ENCODE peak calls at places on chromosomes 5 and 9, in ten cellular contexts. One of them, this sample, is unnamed.

GRCh38 chr5:12413585-12413984 is 509.3 kb upstream of the CTNND2 start:
- DNase-seq in neuronal stem cell: no peak
- DNase-seq in fibroblast of lung: no peak
- DNase-seq in PC-3: no peak
- DNase-seq in mesenchymal stem cell: no peak
- DNase-seq in endothelial cell of umbilical vein: no peak
- DNase-seq in DND-41: no peak
- DNase-seq in HCT116: no peak
- DNase-seq in PC-9: no peak
- DNase-seq in IMR-90: no peak
- DNase-seq in this sample: no peak

GRCh38 chr9:127519301-127520166 is 68.2 kb downstream of the LRSAM1 start:
- DNase-seq in IMR-90: peak
- DNase-seq in mesenchymal stem cell: peak
- DNase-seq in fibroblast of lung: peak
- DNase-seq in PC-9: peak
- DNase-seq in HCT116: no peak
- DNase-seq in PC-3: peak
- DNase-seq in neuronal stem cell: no peak
- DNase-seq in DND-41: no peak
- DNase-seq in endothelial cell of umbilical vein: peak
- DNase-seq in this sample: peak

GRCh38 chr5:133698646-133699526 is 86.5 kb upstream of the FSTL4 start:
- DNase-seq in PC-3: no peak
- DNase-seq in fibroblast of lung: no peak
- DNase-seq in HCT116: no peak
- DNase-seq in endothelial cell of umbilical vein: no peak
- DNase-seq in PC-9: no peak
- DNase-seq in mesenchymal stem cell: no peak
- DNase-seq in DND-41: no peak
- DNase-seq in IMR-90: no peak
- DNase-seq in neuronal stem cell: no peak
- DNase-seq in this sample: no peak

GRCh38 chr5:107980923-107981748 is 310.4 kb upstream of the EFNA5 start:
- DNase-seq in PC-3: no peak
- DNase-seq in PC-9: no peak
- DNase-seq in neuronal stem cell: no peak
- DNase-seq in IMR-90: peak
- DNase-seq in mesenchymal stem cell: peak
- DNase-seq in DND-41: no peak
- DNase-seq in endothelial cell of umbilical vein: no peak
- DNase-seq in fibroblast of lung: peak
- DNase-seq in HCT116: no peak
- DNase-seq in this sample: no peak

GRCh38 chr9:115291841-115292240 is 173.9 kb upstream of the TNC start:
- DNase-seq in fibroblast of lung: peak
- DNase-seq in PC-3: peak
- DNase-seq in mesenchymal stem cell: peak
- DNase-seq in PC-9: peak
- DNase-seq in HCT116: no peak
- DNase-seq in endothelial cell of umbilical vein: no peak
- DNase-seq in IMR-90: peak
- DNase-seq in neuronal stem cell: no peak
- DNase-seq in DND-41: no peak
- DNase-seq in this sample: peak

GRCh38 chr9:70263421-70263820 is 4.6 kb downstream of the SMC5 start:
- DNase-seq in mesenchymal stem cell: peak
- DNase-seq in fibroblast of lung: peak
- DNase-seq in DND-41: no peak
- DNase-seq in HCT116: no peak
- DNase-seq in neuronal stem cell: no peak
- DNase-seq in PC-9: no peak
- DNase-seq in endothelial cell of umbilical vein: no peak
- DNase-seq in PC-3: peak
- DNase-seq in IMR-90: peak
- DNase-seq in this sample: peak

GRCh38 chr9:92564479-92564878 is 28.7 kb upstream of the ECM2 start:
- DNase-seq in neuronal stem cell: no peak
- DNase-seq in HCT116: no peak
- DNase-seq in DND-41: no peak
- DNase-seq in endothelial cell of umbilical vein: peak
- DNase-seq in fibroblast of lung: peak
- DNase-seq in mesenchymal stem cell: peak
- DNase-seq in IMR-90: peak
- DNase-seq in PC-3: peak
- DNase-seq in PC-9: no peak
- DNase-seq in this sample: no peak

GRCh38 chr9:133580416-133580738 is 28.8 kb downstream of the FAM163B start:
- DNase-seq in DND-41: no peak
- DNase-seq in IMR-90: no peak
- DNase-seq in PC-3: no peak
- DNase-seq in PC-9: no peak
- DNase-seq in endothelial cell of umbilical vein: no peak
- DNase-seq in fibroblast of lung: no peak
- DNase-seq in mesenchymal stem cell: no peak
- DNase-seq in HCT116: no peak
- DNase-seq in neuronal stem cell: no peak
- DNase-seq in this sample: no peak

GRCh38 chr9:112112519-112112918 is 62.6 kb downstream of the SUSD1 start:
- DNase-seq in DND-41: no peak
- DNase-seq in PC-3: peak
- DNase-seq in IMR-90: peak
- DNase-seq in PC-9: peak
- DNase-seq in mesenchymal stem cell: peak
- DNase-seq in endothelial cell of umbilical vein: peak
- DNase-seq in HCT116: peak
- DNase-seq in neuronal stem cell: no peak
- DNase-seq in fibroblast of lung: peak
- DNase-seq in this sample: peak

GRCh38 chr5:17732351-17732923 is 98.2 kb downstream of the TAF11L14 start:
- DNase-seq in PC-9: no peak
- DNase-seq in HCT116: no peak
- DNase-seq in PC-3: no peak
- DNase-seq in mesenchymal stem cell: no peak
- DNase-seq in DND-41: no peak
- DNase-seq in endothelial cell of umbilical vein: no peak
- DNase-seq in neuronal stem cell: no peak
- DNase-seq in IMR-90: no peak
- DNase-seq in fibroblast of lung: no peak
- DNase-seq in this sample: peak

GRCh38 chr9:109273869-109274268 is 47.0 kb downstream of the EPB41L4B start:
- DNase-seq in PC-9: no peak
- DNase-seq in mesenchymal stem cell: no peak
- DNase-seq in fibroblast of lung: no peak
- DNase-seq in neuronal stem cell: no peak
- DNase-seq in HCT116: no peak
- DNase-seq in IMR-90: no peak
- DNase-seq in DND-41: no peak
- DNase-seq in endothelial cell of umbilical vein: no peak
- DNase-seq in PC-3: no peak
- DNase-seq in this sample: no peak

GRCh38 chr5:131595088-131596033 is 39.7 kb downstream of the RAPGEF6 start:
- DNase-seq in IMR-90: no peak
- DNase-seq in endothelial cell of umbilical vein: no peak
- DNase-seq in fibroblast of lung: no peak
- DNase-seq in DND-41: peak
- DNase-seq in HCT116: no peak
- DNase-seq in PC-3: no peak
- DNase-seq in PC-9: no peak
- DNase-seq in mesenchymal stem cell: peak
- DNase-seq in neuronal stem cell: no peak
- DNase-seq in this sample: no peak

GRCh38 chr5:60794691-60795090 is 49.4 kb downstream of the ELOVL7 start:
- DNase-seq in IMR-90: no peak
- DNase-seq in HCT116: no peak
- DNase-seq in DND-41: no peak
- DNase-seq in endothelial cell of umbilical vein: no peak
- DNase-seq in fibroblast of lung: no peak
- DNase-seq in neuronal stem cell: no peak
- DNase-seq in PC-9: no peak
- DNase-seq in PC-3: no peak
- DNase-seq in mesenchymal stem cell: no peak
- DNase-seq in this sample: no peak

GRCh38 chr5:33299621-33300208 is 141.1 kb upstream of the TARS1 start:
- DNase-seq in endothelial cell of umbilical vein: peak
- DNase-seq in DND-41: no peak
- DNase-seq in PC-3: peak
- DNase-seq in mesenchymal stem cell: peak
- DNase-seq in neuronal stem cell: no peak
- DNase-seq in PC-9: peak
- DNase-seq in fibroblast of lung: peak
- DNase-seq in IMR-90: peak
- DNase-seq in HCT116: peak
- DNase-seq in this sample: peak

GRCh38 chr9:33430942-33431341 is 16.5 kb downstream of the AQP3 start:
- DNase-seq in mesenchymal stem cell: no peak
- DNase-seq in HCT116: no peak
- DNase-seq in fibroblast of lung: peak
- DNase-seq in PC-3: no peak
- DNase-seq in endothelial cell of umbilical vein: no peak
- DNase-seq in IMR-90: no peak
- DNase-seq in neuronal stem cell: no peak
- DNase-seq in DND-41: no peak
- DNase-seq in PC-9: peak
- DNase-seq in this sample: peak

GRCh38 chr5:156170351-156170961 is 156.5 kb upstream of the SGCD start:
- DNase-seq in HCT116: no peak
- DNase-seq in mesenchymal stem cell: no peak
- DNase-seq in IMR-90: no peak
- DNase-seq in neuronal stem cell: no peak
- DNase-seq in DND-41: no peak
- DNase-seq in PC-3: no peak
- DNase-seq in PC-9: no peak
- DNase-seq in fibroblast of lung: no peak
- DNase-seq in endothelial cell of umbilical vein: no peak
- DNase-seq in this sample: no peak
- H3K4me3 ChIP-seq in HCT116: no peak
- H3K4me3 ChIP-seq in mesenchymal stem cell: no peak
- H3K4me3 ChIP-seq in IMR-90: no peak
- H3K4me3 ChIP-seq in neuronal stem cell: no peak
- H3K4me3 ChIP-seq in DND-41: no peak
- H3K4me3 ChIP-seq in PC-3: no peak
- H3K4me3 ChIP-seq in PC-9: no peak
- H3K4me3 ChIP-seq in fibroblast of lung: no peak
- H3K4me3 ChIP-seq in endothelial cell of umbilical vein: no peak
- H3K4me3 ChIP-seq in this sample: no peak

GRCh38 chr5:147439253-147439652 is 70.6 kb downstream of the DPYSL3 start:
- DNase-seq in endothelial cell of umbilical vein: no peak
- DNase-seq in IMR-90: peak
- DNase-seq in DND-41: no peak
- DNase-seq in fibroblast of lung: peak
- DNase-seq in PC-9: no peak
- DNase-seq in PC-3: no peak
- DNase-seq in mesenchymal stem cell: peak
- DNase-seq in HCT116: no peak
- DNase-seq in neuronal stem cell: no peak
- DNase-seq in this sample: peak
- H2AFZ ChIP-seq in endothelial cell of umbilical vein: no peak
- H2AFZ ChIP-seq in IMR-90: no peak
- H2AFZ ChIP-seq in DND-41: no peak
- H2AFZ ChIP-seq in fibroblast of lung: no peak
- H2AFZ ChIP-seq in PC-9: no peak
- H2AFZ ChIP-seq in PC-3: no peak
- H2AFZ ChIP-seq in mesenchymal stem cell: no peak
- H2AFZ ChIP-seq in HCT116: no peak
- H2AFZ ChIP-seq in neuronal stem cell: no peak
- H2AFZ ChIP-seq in this sample: no peak

DNA sequence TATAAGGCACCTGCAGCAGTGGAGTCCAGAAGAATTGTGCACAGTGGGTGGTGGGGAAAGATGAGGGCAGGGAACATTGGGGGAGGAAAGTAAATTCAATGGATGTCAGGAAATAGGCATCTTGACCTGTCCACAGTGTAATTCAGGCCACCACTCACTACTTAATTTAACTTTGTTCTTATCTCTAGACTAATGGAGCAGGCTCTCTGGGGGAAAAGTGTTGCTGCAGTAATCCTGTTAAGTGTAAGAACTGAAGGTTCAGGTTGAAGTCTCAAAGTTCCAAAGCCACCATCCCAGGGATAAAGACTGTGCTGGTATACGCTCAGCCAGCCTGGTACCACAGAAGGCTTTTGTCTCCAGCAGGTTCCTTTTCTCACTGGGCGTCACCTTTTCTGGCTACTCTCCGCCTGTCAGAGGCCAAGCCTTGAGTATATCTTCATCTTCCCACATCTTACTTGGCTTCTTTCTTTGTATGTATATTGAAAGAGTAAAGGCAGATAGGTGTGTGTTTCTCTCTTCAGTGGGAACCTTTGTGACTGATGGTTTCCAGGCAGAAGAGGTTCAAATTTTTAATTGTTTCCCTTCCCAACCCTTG is 150.9 kb upstream of the DMRT1 start:
- DNase-seq in DND-41: no peak
- DNase-seq in PC-9: no peak
- DNase-seq in neuronal stem cell: no peak
- DNase-seq in IMR-90: no peak
- DNase-seq in endothelial cell of umbilical vein: no peak
- DNase-seq in fibroblast of lung: no peak
- DNase-seq in PC-3: no peak
- DNase-seq in HCT116: no peak
- DNase-seq in mesenchymal stem cell: no peak
- DNase-seq in this sample: no peak
- H3K4me3 ChIP-seq in DND-41: no peak
- H3K4me3 ChIP-seq in PC-9: no peak
- H3K4me3 ChIP-seq in neuronal stem cell: no peak
- H3K4me3 ChIP-seq in IMR-90: no peak
- H3K4me3 ChIP-seq in endothelial cell of umbilical vein: no peak
- H3K4me3 ChIP-seq in fibroblast of lung: no peak
- H3K4me3 ChIP-seq in PC-3: no peak
- H3K4me3 ChIP-seq in HCT116: no peak
- H3K4me3 ChIP-seq in mesenchymal stem cell: no peak
- H3K4me3 ChIP-seq in this sample: no peak

DNA sequence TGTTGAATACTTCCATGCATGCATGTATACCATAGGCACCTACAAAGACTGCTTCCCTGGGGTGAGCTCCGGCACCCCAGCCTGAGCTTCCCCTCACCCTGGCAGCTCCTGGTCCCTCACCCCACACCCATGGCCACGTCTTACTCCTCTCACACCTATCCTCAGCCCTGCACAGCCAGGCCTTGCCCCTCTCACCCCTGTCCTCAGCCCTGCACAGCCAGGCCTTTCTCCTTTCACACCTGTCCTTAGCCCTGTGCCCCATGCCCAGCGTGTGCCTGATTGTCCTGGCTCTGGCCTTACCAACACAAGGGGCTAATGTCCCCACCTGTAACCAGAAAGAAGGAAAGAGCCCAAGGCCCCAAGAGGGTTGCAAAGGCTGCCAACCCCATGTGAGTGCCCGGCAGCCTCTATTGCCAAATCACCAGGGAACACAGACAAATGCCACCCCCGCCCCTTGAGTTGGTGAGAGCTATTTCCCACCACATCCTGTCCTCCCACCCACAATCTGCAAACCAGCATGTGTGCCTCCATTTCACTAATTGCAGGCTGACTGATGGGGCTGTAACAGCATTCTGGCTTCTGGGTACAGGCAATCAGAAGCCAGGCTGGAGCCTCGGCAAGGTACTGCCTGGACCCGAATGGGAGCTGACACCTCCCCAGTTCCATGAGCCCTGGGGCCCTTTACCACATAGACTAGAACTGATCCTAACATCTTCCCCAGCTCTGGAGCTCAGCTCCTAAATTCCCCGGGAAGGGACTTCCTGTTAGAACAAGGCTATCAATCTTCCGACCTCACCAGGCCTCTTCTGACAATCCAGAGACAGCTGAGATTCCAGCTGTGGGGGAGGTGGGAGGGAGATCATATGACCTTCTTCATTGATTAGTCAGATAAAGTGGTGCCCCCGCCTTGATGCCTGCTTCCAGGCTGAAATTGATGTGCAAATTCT is 78.2 kb downstream of the FAM114A2 start:
- DNase-seq in IMR-90: no peak
- DNase-seq in endothelial cell of umbilical vein: no peak
- DNase-seq in DND-41: peak
- DNase-seq in PC-9: no peak
- DNase-seq in PC-3: no peak
- DNase-seq in neuronal stem cell: no peak
- DNase-seq in mesenchymal stem cell: peak
- DNase-seq in HCT116: no peak
- DNase-seq in fibroblast of lung: peak
- DNase-seq in this sample: no peak
- H2AFZ ChIP-seq in IMR-90: peak
- H2AFZ ChIP-seq in endothelial cell of umbilical vein: no peak
- H2AFZ ChIP-seq in DND-41: no peak
- H2AFZ ChIP-seq in PC-9: no peak
- H2AFZ ChIP-seq in PC-3: no peak
- H2AFZ ChIP-seq in neuronal stem cell: peak
- H2AFZ ChIP-seq in mesenchymal stem cell: peak
- H2AFZ ChIP-seq in HCT116: no peak
- H2AFZ ChIP-seq in fibroblast of lung: no peak
- H2AFZ ChIP-seq in this sample: peak